ENCODE peak calls at places on chromosomes 11 and 22, in six cellular contexts. E is GM23338, V is right lobe of liver, F is B cell, T is A549, C is HFF-Myc. M is an unnamed sample.

GRCh38 chr11:63841554-63841953 is 2.6 kb downstream of the MARK2 start:
- DNase-seq in C (no peak), E (peak; percentile 64), F (no peak), T (no peak), V (no peak), M (no peak)

GRCh38 chr11:122893131-122893530 is 10.6 kb downstream of the JHY start:
- DNase-seq in E (no peak), T (no peak), F (no peak), C (no peak), V (no peak), M (no peak)

GRCh38 chr11:10293423-10294288 is at the start of gene SBF2:
- DNase-seq in F (peak; percentile 90), E (peak; percentile 88), C (peak; percentile 84), T (peak; percentile 89), V (peak; percentile 88), M (peak; percentile 92)

GRCh38 chr22:48899523-48900326 is 927.9 kb downstream of the BRD1 start:
- DNase-seq in T (no peak), F (no peak), C (no peak), E (no peak), V (peak; percentile 51), M (no peak)

GRCh38 chr11:86211619-86212018 is 32.9 kb upstream of the EED start:
- DNase-seq in V (no peak), E (no peak), C (no peak), F (no peak), T (no peak), M (no peak)

GRCh38 chr11:86511086-86511551 is 136.4 kb downstream of the CCDC81 start:
- DNase-seq in V (no peak), T (peak; percentile 25), E (no peak), C (no peak), F (no peak), M (peak; percentile 51)

GRCh38 chr11:10584071-10584501 is 15.6 kb upstream of the LYVE1 start:
- DNase-seq in F (no peak), E (no peak), T (no peak), V (no peak), C (no peak), M (no peak)

GRCh38 chr11:34564807-34565241 is 51.2 kb upstream of the ELF5 start:
- DNase-seq in C (no peak), F (no peak), E (peak; percentile 24), V (peak; percentile 77), T (no peak), M (no peak)

GRCh38 chr11:9276571-9276970 is 11.4 kb upstream of the DENND5A start:
- DNase-seq in C (no peak), E (no peak), V (no peak), F (no peak), T (no peak), M (no peak)

GRCh38 chr11:116207349-116207748 is 565.4 kb downstream of the BUD13 start:
- DNase-seq in F (no peak), E (no peak), T (no peak), V (no peak), C (no peak), M (no peak)

GRCh38 chr22:28231423-28231822 is 312.4 kb upstream of the PITPNB start:
- DNase-seq in V (no peak), E (peak; percentile 68), F (no peak), T (no peak), C (no peak), M (no peak)
- TF ChIP-seq CTCF in V (no peak), E (no peak), F (no peak), T (no peak), C (no peak), M (no peak)

GRCh38 chr11:13963949-13964770 is 1.6 kb downstream of the SPON1 start:
- DNase-seq in C (no peak), T (no peak), V (peak; percentile 48), E (peak; percentile 55), F (peak; percentile 20), M (peak; percentile 34)

GRCh38 chr11:13964771-13965074 is 2.2 kb downstream of the SPON1 start:
- DNase-seq in E (no peak), T (no peak), F (no peak), V (no peak), C (no peak), M (no peak)

GRCh38 chr11:13962198-13962561 is 343 bp upstream of the SPON1 start:
- DNase-seq in T (no peak), V (no peak), F (no peak), E (peak; percentile 21), C (no peak), M (no peak)

GRCh38 chr11:13963169-13963948 is 836 bp downstream of the SPON1 start:
- DNase-seq in C (no peak), V (no peak), T (no peak), F (peak; percentile 68), E (peak; percentile 58), M (peak; percentile 42)

GRCh38 chr11:13962562-13963168 is at the start of gene SPON1:
- DNase-seq in T (no peak), F (peak; percentile 51), C (no peak), E (peak; percentile 87), V (no peak), M (peak; percentile 28)
- TF ChIP-seq CTCF in T (no peak), F (no peak), C (no peak), E (no peak), V (no peak), M (no peak)

GRCh38 chr11:7300281-7300680 is 48.6 kb downstream of the SYT9 start:
- DNase-seq in C (no peak), E (no peak), F (no peak), T (no peak), V (no peak), M (no peak)

GRCh38 chr11:7303146-7303545 is 51.4 kb downstream of the SYT9 start:
- DNase-seq in V (no peak), T (no peak), F (no peak), E (no peak), C (no peak), M (no peak)

GRCh38 chr11:7299393-7299792 is 47.7 kb downstream of the SYT9 start:
- DNase-seq in E (no peak), V (no peak), F (no peak), C (no peak), T (no peak), M (no peak)
- TF ChIP-seq CTCF in E (peak; percentile 43), V (no peak), F (no peak), C (no peak), T (no peak), M (no peak)

GRCh38 chr11:125869526-125869925 is 17.9 kb upstream of the HYLS1 start:
- DNase-seq in F (no peak), E (no peak), V (no peak), C (no peak), T (no peak), M (no peak)
- TF ChIP-seq CTCF in F (no peak), E (no peak), V (no peak), C (no peak), T (no peak), M (no peak)

GRCh38 chr22:29030618-29031235 is 30.9 kb downstream of the C22orf31 start:
- DNase-seq in C (peak; percentile 62), E (peak; percentile 86), F (no peak), T (peak; percentile 75), V (peak; percentile 91), M (no peak)

GRCh38 chr22:29031236-29031982 is 30.2 kb downstream of the C22orf31 start:
- DNase-seq in E (peak; percentile 82), F (no peak), V (peak; percentile 61), T (peak; percentile 64), C (peak; percentile 89), M (no peak)

GRCh38 chr22:29028468-29028867 is 33.2 kb downstream of the C22orf31 start:
- DNase-seq in T (no peak), F (no peak), E (no peak), C (no peak), V (no peak), M (no peak)

GRCh38 chr22:29029202-29030000 is 32.2 kb downstream of the C22orf31 start:
- DNase-seq in V (no peak), F (no peak), C (no peak), T (no peak), E (no peak), M (no peak)

GRCh38 chr22:29030016-29030617 is 31.5 kb downstream of the C22orf31 start:
- DNase-seq in T (no peak), C (no peak), V (no peak), E (peak; percentile 29), F (no peak), M (no peak)
- TF ChIP-seq CTCF in T (no peak), C (no peak), V (peak; percentile 26), E (no peak), F (no peak), M (no peak)

GRCh38 chr11:120547871-120548681 is 36.5 kb downstream of the GRIK4 start:
- DNase-seq in F (no peak), V (peak; percentile 92), E (peak; percentile 59), C (peak; percentile 84), T (peak; percentile 32), M (no peak)
- TF ChIP-seq CTCF in F (no peak), V (peak; percentile 18), E (peak; percentile 37), C (no peak), T (no peak), M (no peak)

GRCh38 chr11:90434858-90435257 is 212.0 kb upstream of the CHORDC1 start:
- DNase-seq in T (no peak), C (no peak), E (peak; percentile 59), V (no peak), F (no peak), M (no peak)
- TF ChIP-seq CTCF in T (no peak), C (no peak), E (no peak), V (peak; percentile 49), F (no peak), M (no peak)

GRCh38 chr22:35624547-35624946 is 7.4 kb upstream of the MB start:
- DNase-seq in E (no peak), C (no peak), F (no peak), T (no peak), V (no peak), M (no peak)

GRCh38 chr22:35628732-35629131 is 11.6 kb upstream of the MB start:
- DNase-seq in V (no peak), T (no peak), C (no peak), F (no peak), E (no peak), M (no peak)

GRCh38 chr22:35625763-35626162 is 8.6 kb upstream of the MB start:
- DNase-seq in V (no peak), C (no peak), F (no peak), T (no peak), E (no peak), M (no peak)

GRCh38 chr22:35629406-35630234 is 12.5 kb upstream of the MB start:
- DNase-seq in V (no peak), F (no peak), C (peak; percentile 97), E (peak; percentile 64), T (peak; percentile 84), M (peak; percentile 64)

GRCh38 chr22:35627267-35628041 is 10.3 kb upstream of the MB start:
- DNase-seq in V (peak; percentile 84), E (peak; percentile 85), F (peak; percentile 32), C (peak; percentile 84), T (peak; percentile 66), M (peak; percentile 69)
- TF ChIP-seq CTCF in V (peak; percentile 57), E (peak; percentile 56), F (no peak), C (peak; percentile 49), T (peak; percentile 68), M (peak; percentile 70)

DNA sequence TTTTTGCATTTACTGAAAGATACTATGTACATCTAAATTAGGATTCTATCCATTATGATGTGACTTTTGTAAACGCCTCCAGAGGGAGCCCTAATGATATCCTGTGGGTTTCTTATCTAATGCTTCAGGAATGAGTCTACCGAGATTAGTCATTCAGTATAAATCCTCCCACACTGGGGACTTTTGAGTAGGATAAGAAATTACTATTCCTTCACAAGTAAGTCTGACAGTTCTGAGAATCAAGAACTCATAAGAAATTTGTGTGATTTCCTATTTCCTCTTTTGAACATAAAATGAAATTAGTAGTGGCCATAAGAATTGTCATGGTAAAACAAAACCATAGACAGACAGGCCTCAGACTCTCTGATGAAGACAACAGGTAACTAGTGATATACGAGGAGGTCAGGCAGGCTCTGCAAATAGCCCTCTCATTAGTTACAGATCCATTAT is 10.0 kb upstream of the OR5M1 start:
- DNase-seq in F (no peak), C (peak; percentile 1), T (peak; percentile 62), V (no peak), E (peak; percentile 83), M (peak; percentile 11)
- TF ChIP-seq CTCF in F (no peak), C (no peak), T (peak; percentile 70), V (peak; percentile 54), E (peak; percentile 86), M (no peak)

M was measured in GM20000.